ENCODE peak calls at places on chromosomes 5 and 9, in four cellular contexts. One of them, this sample, is unnamed.

GRCh38 chr5:151660616-151661015 is 26.1 kb downstream of the SPARC start:
- DNase-seq in A549: no peak
- DNase-seq in K562: no peak
- DNase-seq in HepG2: no peak
- DNase-seq in this sample: no peak

GRCh38 chr9:111036068-111036789 is 2.0 kb downstream of the LPAR1 start:
- DNase-seq in HepG2: no peak
- DNase-seq in K562: no peak
- DNase-seq in A549: peak
- DNase-seq in this sample: peak

GRCh38 chr9:3960661-3961144 is 339.2 kb downstream of the GLIS3 start:
- DNase-seq in A549: no peak
- DNase-seq in K562: no peak
- DNase-seq in HepG2: no peak
- DNase-seq in this sample: no peak

GRCh38 chr9:8904971-8905370 is 1105.4 kb upstream of the DMAC1 start:
- DNase-seq in A549: no peak
- DNase-seq in K562: no peak
- DNase-seq in HepG2: no peak
- DNase-seq in this sample: no peak

GRCh38 chr9:121596515-121596914 is 54.9 kb upstream of the DAB2IP start:
- DNase-seq in A549: no peak
- DNase-seq in HepG2: no peak
- DNase-seq in K562: no peak
- DNase-seq in this sample: no peak

GRCh38 chr5:173505634-173506033 is 110.8 kb downstream of the BOD1 start:
- DNase-seq in HepG2: no peak
- DNase-seq in A549: no peak
- DNase-seq in K562: no peak
- DNase-seq in this sample: no peak

GRCh38 chr5:30040483-30041116 is 1152.9 kb upstream of the CDH6 start:
- DNase-seq in HepG2: peak
- DNase-seq in A549: peak
- DNase-seq in K562: peak
- DNase-seq in this sample: peak

GRCh38 chr9:102106446-102106845 is 368.0 kb upstream of the GRIN3A start:
- DNase-seq in HepG2: no peak
- DNase-seq in A549: no peak
- DNase-seq in K562: peak
- DNase-seq in this sample: no peak

GRCh38 chr5:32223972-32224608 is 50.0 kb upstream of the GOLPH3 start:
- DNase-seq in HepG2: peak
- DNase-seq in K562: no peak
- DNase-seq in A549: peak
- DNase-seq in this sample: no peak

GRCh38 chr5:179406031-179406681 is 60.9 kb upstream of the ADAMTS2 start:
- DNase-seq in A549: no peak
- DNase-seq in K562: no peak
- DNase-seq in HepG2: no peak
- DNase-seq in this sample: no peak

GRCh38 chr5:179765400-179765799 is 28.4 kb upstream of the LTC4S start:
- DNase-seq in A549: peak
- DNase-seq in K562: peak
- DNase-seq in HepG2: no peak
- DNase-seq in this sample: no peak

GRCh38 chr5:129906177-129906887 is 2.1 kb downstream of the CHSY3 start:
- DNase-seq in K562: no peak
- DNase-seq in A549: no peak
- DNase-seq in HepG2: peak
- DNase-seq in this sample: peak

GRCh38 chr5:73451218-73452130 is 2.9 kb upstream of the FOXD1 start:
- DNase-seq in A549: peak
- DNase-seq in K562: peak
- DNase-seq in HepG2: no peak
- DNase-seq in this sample: no peak

DNA sequence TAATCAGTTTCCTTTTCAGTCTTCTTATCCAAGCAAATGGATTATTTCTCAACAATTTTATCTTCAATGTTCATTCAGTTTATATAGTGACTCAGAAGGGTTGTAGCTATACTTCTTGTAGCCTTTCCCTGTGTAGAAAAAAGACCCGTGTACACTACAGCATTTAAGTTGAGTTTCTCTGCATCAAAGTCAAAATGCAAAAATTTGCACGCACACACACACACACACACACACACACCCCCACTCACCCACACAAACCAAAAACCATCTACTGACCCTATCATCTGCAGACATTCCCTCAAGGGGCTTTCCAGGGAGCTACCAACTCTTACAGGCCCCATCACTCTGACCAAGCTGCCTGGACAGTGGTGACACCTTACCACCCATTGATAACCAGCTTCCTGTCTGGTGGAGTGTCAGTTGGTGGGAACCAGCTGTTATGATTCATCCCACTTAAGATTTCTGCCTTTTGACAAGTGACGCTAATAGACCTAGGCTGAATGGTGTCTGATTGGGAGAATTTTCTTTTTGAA is 12.2 kb upstream of the ELL2 start:
- DNase-seq in A549: no peak
- DNase-seq in K562: peak
- DNase-seq in HepG2: no peak
- DNase-seq in this sample: no peak
- TF ChIP-seq KDM1A in A549: no peak
- TF ChIP-seq KDM1A in K562: peak
- TF ChIP-seq KDM1A in HepG2: no peak
- TF ChIP-seq KDM1A in this sample: no peak

GRCh38 chr9:34046784-34047379 is 1.8 kb downstream of the UBAP2 start:
- DNase-seq in HepG2: no peak
- DNase-seq in K562: no peak
- DNase-seq in A549: no peak
- DNase-seq in this sample: no peak
- TF ChIP-seq JUN in HepG2: no peak
- TF ChIP-seq JUN in K562: no peak
- TF ChIP-seq JUN in A549: no peak
- TF ChIP-seq JUN in this sample: no peak

GRCh38 chr9:112479221-112479620 is 7.4 kb upstream of the KIAA1958 start:
- DNase-seq in A549: no peak
- DNase-seq in HepG2: no peak
- DNase-seq in K562: no peak
- DNase-seq in this sample: no peak
- TF ChIP-seq KDM1A in A549: no peak
- TF ChIP-seq KDM1A in HepG2: no peak
- TF ChIP-seq KDM1A in K562: no peak
- TF ChIP-seq KDM1A in this sample: no peak

DNA sequence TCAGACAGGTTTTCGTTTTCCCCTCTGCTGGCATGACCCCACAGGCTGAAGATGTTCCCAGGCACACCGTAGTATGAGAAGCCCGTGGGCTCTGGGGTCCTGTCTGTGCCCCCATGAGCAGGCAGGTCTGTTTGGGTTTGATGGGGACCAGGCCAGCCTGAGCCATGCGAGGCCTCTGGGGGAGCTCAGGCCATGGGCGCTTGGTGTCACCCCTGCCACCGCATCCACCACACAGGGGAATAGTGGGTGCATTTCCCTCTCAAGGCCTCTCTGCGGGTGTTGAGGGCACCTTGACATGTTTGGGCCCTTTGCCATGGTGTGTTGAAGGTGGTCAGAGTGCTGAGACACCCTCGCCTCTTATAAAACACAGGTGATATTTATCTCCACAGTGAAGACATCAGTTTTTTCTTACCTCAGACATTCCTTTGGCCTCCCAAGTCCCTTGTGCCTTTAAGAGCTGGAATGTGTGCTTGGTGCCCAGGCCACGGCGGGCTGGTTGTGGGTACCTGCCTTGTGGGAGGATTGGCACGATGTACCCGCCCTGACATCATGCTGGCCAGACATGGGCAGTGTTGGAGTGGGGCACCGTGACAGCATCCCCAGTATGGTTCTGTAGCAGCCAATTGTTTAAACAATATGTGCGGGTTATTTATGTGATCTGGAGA is 68.3 kb downstream of the WNK2 start:
- DNase-seq in K562: no peak
- DNase-seq in A549: no peak
- DNase-seq in HepG2: no peak
- DNase-seq in this sample: no peak
- TF ChIP-seq JUN in K562: no peak
- TF ChIP-seq JUN in A549: no peak
- TF ChIP-seq JUN in HepG2: no peak
- TF ChIP-seq JUN in this sample: no peak

DNA sequence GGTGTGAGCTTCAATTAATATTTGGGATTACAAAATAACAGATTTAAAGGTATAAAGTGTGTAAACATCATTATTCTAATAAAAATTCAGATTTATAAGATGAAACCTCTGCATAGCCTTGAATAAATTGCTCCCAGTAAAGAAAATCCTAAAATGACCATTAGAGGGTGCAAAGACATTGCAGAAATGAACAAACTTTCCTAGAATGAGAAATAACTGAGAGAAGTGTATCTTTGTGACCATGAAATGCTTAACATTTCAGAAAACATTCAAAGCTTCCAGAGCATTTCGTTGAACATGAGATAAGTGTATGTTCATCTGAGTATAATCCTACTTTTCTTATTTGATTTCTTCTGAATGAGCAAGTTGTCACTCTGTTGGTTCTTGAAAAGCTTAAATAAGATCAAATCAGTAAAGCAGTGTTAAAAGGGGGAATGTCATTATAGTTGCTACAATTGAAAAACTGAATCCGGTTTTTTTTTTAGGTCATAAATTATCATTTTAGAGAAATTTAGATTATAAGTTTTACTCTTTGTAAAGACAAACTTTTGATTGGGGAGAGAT is 24.7 kb upstream of the NUDT12 start:
- DNase-seq in HepG2: peak
- DNase-seq in K562: peak
- DNase-seq in A549: peak
- DNase-seq in this sample: no peak
- TF ChIP-seq KDM1A in HepG2: no peak
- TF ChIP-seq KDM1A in K562: no peak
- TF ChIP-seq KDM1A in A549: no peak
- TF ChIP-seq KDM1A in this sample: no peak

GRCh38 chr5:93303291-93303691 is 277.7 kb downstream of the NR2F1-AS1 start:
- DNase-seq in A549: no peak
- DNase-seq in HepG2: no peak
- DNase-seq in K562: no peak
- DNase-seq in this sample: no peak
- TF ChIP-seq JUN in A549: no peak
- TF ChIP-seq JUN in HepG2: no peak
- TF ChIP-seq JUN in K562: no peak
- TF ChIP-seq JUN in this sample: no peak